ENCODE peak calls at places on chromosomes 11 and 22, in nine cellular contexts. U, P, V, H, A, Z, J, L and T are unnamed samples.

GRCh38 chr11:44600739-44601416 is 35.4 kb downstream of the CD82 start:
- DNase-seq in U (no peak), L (peak; percentile 79), P (no peak), A (no peak), V (no peak), Z (no peak), H (no peak), J (no peak), T (no peak)

GRCh38 chr11:134398644-134399292 is 13.3 kb downstream of the B3GAT1 start:
- DNase-seq in U (no peak), H (no peak), Z (no peak), J (no peak), P (no peak), V (no peak), L (no peak), A (no peak), T (no peak)

GRCh38 chr11:63375434-63375833 is 5.8 kb downstream of the SLC22A9 start:
- DNase-seq in J (no peak), A (no peak), V (no peak), P (no peak), Z (no peak), H (no peak), L (no peak), U (no peak), T (no peak)

GRCh38 chr11:76610871-76611475 is 59.6 kb downstream of the LRRC32 start:
- DNase-seq in Z (no peak), H (no peak), J (peak; percentile 69), U (no peak), P (no peak), L (peak; percentile 70), V (no peak), A (no peak), T (no peak)

GRCh38 chr11:72641900-72642814 is 32.1 kb downstream of the PDE2A start:
- DNase-seq in V (no peak), U (peak; percentile 76), Z (peak; percentile 56), J (peak; percentile 50), L (peak; percentile 81), A (no peak), H (no peak), P (no peak), T (no peak)

GRCh38 chr22:30214703-30215405 is 31.7 kb downstream of the LIF start:
- DNase-seq in P (no peak), L (peak; percentile 46), A (no peak), J (no peak), U (no peak), Z (no peak), V (no peak), H (no peak), T (no peak)

GRCh38 chr22:42317691-42318547 is 47.5 kb upstream of the TCF20 start:
- DNase-seq in V (no peak), P (no peak), Z (no peak), L (no peak), H (no peak), U (no peak), J (peak; percentile 29), A (no peak), T (no peak)

GRCh38 chr11:57290288-57290687 is 34.5 kb downstream of the TNKS1BP1 start:
- DNase-seq in U (no peak), Z (no peak), L (no peak), J (no peak), H (no peak), P (no peak), V (no peak), A (no peak), T (no peak)

GRCh38 chr22:20256562-20257473 is 11.3 kb downstream of the RTN4R start:
- DNase-seq in V (no peak), J (no peak), L (no peak), A (no peak), Z (no peak), P (no peak), U (no peak), H (no peak), T (no peak)

GRCh38 chr22:22099833-22100812 is 117.5 kb upstream of the TOP3B start:
- DNase-seq in P (no peak), H (peak; percentile 35), V (no peak), Z (no peak), A (no peak), L (no peak), J (no peak), U (no peak), T (no peak)

GRCh38 chr11:75565221-75565814 is 3.3 kb downstream of the SERPINH1 start:
- DNase-seq in A (no peak), H (no peak), P (no peak), L (peak; percentile 87), Z (no peak), U (no peak), J (peak; percentile 66), V (no peak), T (no peak)

GRCh38 chr11:115362997-115363396 is 141.2 kb downstream of the CADM1 start:
- DNase-seq in V (no peak), U (no peak), J (peak; percentile 27), H (no peak), Z (peak; percentile 44), P (no peak), L (no peak), A (no peak), T (no peak)

GRCh38 chr22:23791737-23792645 is 5.2 kb downstream of the SMARCB1 start:
- DNase-seq in Z (no peak), J (no peak), P (no peak), A (no peak), H (no peak), U (peak; percentile 39), V (no peak), L (no peak), T (no peak)

GRCh38 chr22:37571258-37571991 is 8.5 kb downstream of the LGALS2 start:
- DNase-seq in A (no peak), L (no peak), U (no peak), V (no peak), H (peak; percentile 63), Z (no peak), J (no peak), P (no peak), T (no peak)
- H3K27ac ChIP-seq in A (no peak overlapping the region), L (no peak overlapping the region), U (no peak overlapping the region), V (no peak overlapping the region), H (peak overlapping the region; percentile 72), Z (no peak overlapping the region), J (no peak overlapping the region), P (no peak overlapping the region), T (no peak overlapping the region)

GRCh38 chr22:37747090-37747714 is 50.4 kb downstream of the TRIOBP start:
- DNase-seq in A (no peak), L (no peak), U (no peak), J (peak; percentile 65), P (no peak), Z (no peak), H (no peak), V (no peak), T (no peak)
- H3K27ac ChIP-seq in A (no peak overlapping the region), L (no peak overlapping the region), U (peak overlapping the region; percentile 77), J (peak overlapping the region; percentile 97), P (peak overlapping the region; percentile 77), Z (peak overlapping the region; percentile 78), H (peak overlapping the region; percentile 98), V (peak overlapping the region; percentile 21), T (peak overlapping the region; percentile 97)

GRCh38 chr11:403021-403760 is 9.2 kb downstream of the PKP3 start:
- DNase-seq in U (peak; percentile 44), L (no peak), H (no peak), J (peak; percentile 6), V (no peak), P (no peak), Z (peak; percentile 42), A (no peak), T (no peak)
- H3K27ac ChIP-seq in U (no peak overlapping the region), L (no peak overlapping the region), H (no peak overlapping the region), J (no peak overlapping the region), V (no peak overlapping the region), P (no peak overlapping the region), Z (no peak overlapping the region), A (no peak overlapping the region), T (no peak overlapping the region)

DNA sequence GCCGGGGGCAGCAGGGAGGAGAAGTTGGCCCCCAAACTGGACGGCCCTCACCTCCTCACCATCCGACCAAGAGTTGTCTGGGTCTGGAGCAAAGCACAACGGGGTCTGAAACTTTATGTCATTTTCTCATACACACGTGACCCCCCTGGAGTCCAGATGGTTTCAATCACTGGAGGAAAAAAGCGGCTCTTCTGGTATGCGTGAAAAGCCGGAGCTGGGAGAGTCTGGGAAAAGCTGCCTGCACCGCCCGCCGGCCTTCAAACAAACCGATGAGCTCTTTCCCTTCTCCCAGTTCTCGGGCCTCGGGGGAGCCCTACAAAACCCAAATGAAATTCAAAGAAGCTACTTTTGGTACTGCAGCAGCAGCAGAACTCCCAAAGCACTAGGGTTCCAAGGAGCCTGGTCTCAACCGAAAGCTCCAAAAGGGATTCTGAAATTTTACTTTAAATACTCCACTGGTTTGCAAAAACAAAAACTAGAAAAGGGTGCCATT is 39.7 kb upstream of the AKIP1 start:
- DNase-seq in V (peak; percentile 87), H (peak; percentile 16), J (peak; percentile 86), P (no peak), L (no peak), U (no peak), A (no peak), Z (peak; percentile 48), T (no peak)
- H3K27ac ChIP-seq in V (peak overlapping the region; percentile 58), H (no peak overlapping the region), J (peak overlapping the region; percentile 78), P (no peak overlapping the region), L (peak overlapping the region; percentile 63), U (peak overlapping the region; percentile 70), A (no peak overlapping the region), Z (peak overlapping the region; percentile 34), T (peak overlapping the region; percentile 56)

GRCh38 chr22:38681784-38682335 is at the start of gene TOMM22:
- DNase-seq in A (peak; percentile 84), U (peak; percentile 92), J (peak; percentile 88), V (no peak), Z (peak; percentile 92), L (peak; percentile 96), P (peak; percentile 73), H (peak; percentile 72), T (no peak)
- H3K27ac ChIP-seq in A (peak within 1 kb of the TSS; percentile 87), U (peak within 1 kb of the TSS; percentile 83), J (peak within 1 kb of the TSS; percentile 79), V (peak within 1 kb of the TSS; percentile 39), Z (peak within 1 kb of the TSS; percentile 54), L (peak within 1 kb of the TSS; percentile 46), P (peak within 1 kb of the TSS; percentile 90), H (peak within 1 kb of the TSS; percentile 75), T (peak within 1 kb of the TSS; percentile 45)